ENCODE peak calls at places on chromosome 13, in seven cellular contexts. A is cardiac fibroblast, E is NB4, I is pancreas, W is right cardiac atrium, D is ACHN, V is KG1. S is an unnamed sample.

GRCh38 chr13:20359335-20359734 is 127.2 kb upstream of the GJB6 start:
- DNase-seq in A (peak), E (peak), I (no peak), W (no peak), D (peak), V (no peak), S (peak)

GRCh38 chr13:49586717-49587116 is 1.4 kb upstream of the RCBTB1 start:
- DNase-seq in A (peak), E (no peak), I (no peak), W (no peak), D (no peak), V (no peak), S (no peak)

GRCh38 chr13:46040763-46041162 is 11.8 kb downstream of the ZC3H13 start:
- DNase-seq in A (peak), E (no peak), I (no peak), W (no peak), D (no peak), V (no peak), S (no peak)

GRCh38 chr13:48945626-48946025 is 30.1 kb upstream of the FNDC3A start:
- DNase-seq in A (no peak), E (no peak), I (no peak), W (no peak), D (no peak), V (no peak), S (no peak)

GRCh38 chr13:99123101-99124045 is 77.3 kb upstream of the UBAC2 start:
- DNase-seq in A (no peak), E (no peak), I (no peak), W (no peak), D (peak), V (no peak), S (no peak)

GRCh38 chr13:37109080-37109678 is 3.7 kb upstream of the CSNK1A1L start:
- DNase-seq in A (peak), E (peak), I (no peak), W (no peak), D (peak), V (no peak), S (no peak)

GRCh38 chr13:42054798-42055499 is 6.5 kb downstream of the DGKH start:
- DNase-seq in A (no peak), E (no peak), I (no peak), W (no peak), D (no peak), V (no peak), S (no peak)

GRCh38 chr13:43072394-43072793 is 49.0 kb downstream of the DNAJC15 start:
- DNase-seq in A (peak), E (peak), I (no peak), W (peak), D (no peak), V (no peak), S (peak)

GRCh38 chr13:52851153-52851962 is 2.9 kb upstream of the PCDH8 start:
- DNase-seq in A (peak), E (peak), I (no peak), W (peak), D (no peak), V (peak), S (peak)

S was measured in MV-4-11.